ENCODE peak calls at places on chromosome 16, in seven cellular contexts. U, I, E, P, B, Q and J are unnamed samples.

GRCh38 chr16:14548933-14549788 is 80.9 kb downstream of the PARN start:
- DNase-seq in U (peak; percentile 17), I (no peak), E (no peak), P (no peak), B (no peak), Q (no peak), J (no peak)

GRCh38 chr16:50313596-50314483 is 47.5 kb downstream of the ADCY7 start:
- DNase-seq in U (peak; percentile 18), I (peak; percentile 68), E (peak; percentile 92), P (peak; percentile 25), B (peak; percentile 50), Q (peak; percentile 45), J (no peak)

GRCh38 chr16:10878644-10879498 is 1.9 kb downstream of the CIITA start:
- DNase-seq in U (peak; percentile 48), I (peak; percentile 38), E (no peak), P (peak; percentile 75), B (peak; percentile 77), Q (peak; percentile 35), J (no peak)

GRCh38 chr16:50102046-50102756 is 36.4 kb downstream of the HEATR3 start:
- DNase-seq in U (no peak), I (no peak), E (no peak), P (no peak), B (no peak), Q (no peak), J (no peak)

GRCh38 chr16:77663711-77664110 is 58.6 kb upstream of the NUDT7 start:
- DNase-seq in U (no peak), I (no peak), E (no peak), P (no peak), B (no peak), Q (no peak), J (no peak)

GRCh38 chr16:57946181-57946801 is 24.6 kb downstream of the CNGB1 start:
- DNase-seq in U (no peak), I (no peak), E (no peak), P (no peak), B (no peak), Q (no peak), J (no peak)

GRCh38 chr16:28182183-28182582 is 29.6 kb downstream of the XPO6 start:
- DNase-seq in U (no peak), I (no peak), E (no peak), P (no peak), B (no peak), Q (no peak), J (no peak)

GRCh38 chr16:6898896-6899295 is 433.7 kb upstream of the RBFOX1 start:
- DNase-seq in U (no peak), I (no peak), E (no peak), P (no peak), B (no peak), Q (no peak), J (no peak)

GRCh38 chr16:17343028-17343427 is 127.7 kb downstream of the XYLT1 start:
- DNase-seq in U (no peak), I (no peak), E (no peak), P (no peak), B (no peak), Q (no peak), J (no peak)

GRCh38 chr16:83143788-83144187 is 517.0 kb downstream of the CDH13 start:
- DNase-seq in U (no peak), I (no peak), E (no peak), P (no peak), B (no peak), Q (no peak), J (no peak)

GRCh38 chr16:58500329-58501241 is 642 bp downstream of the NDRG4 start:
- DNase-seq in U (no peak), I (no peak), E (no peak), P (no peak), B (no peak), Q (no peak), J (no peak)

GRCh38 chr16:3609895-3610697 is 1.3 kb downstream of the SLX4 start:
- DNase-seq in U (no peak), I (no peak), E (no peak), P (no peak), B (no peak), Q (no peak), J (peak; percentile 16)

GRCh38 chr16:16090238-16090637 is 133.1 kb downstream of the ABCC6 start:
- DNase-seq in U (no peak), I (no peak), E (no peak), P (no peak), B (no peak), Q (no peak), J (no peak)

GRCh38 chr16:1037023-1037933 is 35.3 kb upstream of the SSTR5 start:
- DNase-seq in U (no peak), I (no peak), E (no peak), P (no peak), B (peak; percentile 58), Q (no peak), J (no peak)

GRCh38 chr16:77689971-77690370 is 32.3 kb upstream of the NUDT7 start:
- DNase-seq in U (no peak), I (no peak), E (no peak), P (no peak), B (no peak), Q (no peak), J (no peak)

GRCh38 chr16:24499193-24499814 is 40.1 kb upstream of the RBBP6 start:
- DNase-seq in U (peak; percentile 21), I (no peak), E (no peak), P (no peak), B (peak; percentile 34), Q (no peak), J (no peak)

GRCh38 chr16:79328327-79329162 is 272.0 kb downstream of the MAF start:
- DNase-seq in U (no peak), I (no peak), E (no peak), P (no peak), B (peak; percentile 23), Q (no peak), J (no peak)

GRCh38 chr16:720990-721764 is at the start of gene ANTKMT:
- DNase-seq in U (peak; percentile 92), I (peak; percentile 83), E (no peak), P (peak; percentile 89), B (peak; percentile 85), Q (peak; percentile 78), J (peak; percentile 65)

GRCh38 chr16:50371036-50371716 is 2.4 kb upstream of the BRD7 start:
- DNase-seq in U (no peak), I (no peak), E (peak; percentile 83), P (no peak), B (no peak), Q (no peak), J (no peak)

GRCh38 chr16:85610059-85610445 is 3.1 kb upstream of the GSE1 start:
- DNase-seq in U (no peak), I (peak; percentile 35), E (no peak), P (peak; percentile 51), B (no peak), Q (peak; percentile 35), J (peak; percentile 26)

GRCh38 chr16:89031715-89032659 is 55.0 kb upstream of the CBFA2T3 start:
- DNase-seq in U (no peak), I (peak; percentile 26), E (no peak), P (peak; percentile 37), B (peak; percentile 28), Q (no peak), J (no peak)

GRCh38 chr16:54928016-54928356 is 2.7 kb upstream of the IRX5 start:
- DNase-seq in U (no peak), I (no peak), E (no peak), P (no peak), B (no peak), Q (no peak), J (no peak)

GRCh38 chr16:54929090-54930033 is 1.3 kb upstream of the IRX5 start:
- DNase-seq in U (peak; percentile 100), I (peak; percentile 96), E (peak; percentile 99), P (peak; percentile 100), B (peak; percentile 98), Q (peak; percentile 99), J (peak; percentile 100)

GRCh38 chr16:54928421-54929089 is 2.1 kb upstream of the IRX5 start:
- DNase-seq in U (peak; percentile 47), I (peak; percentile 31), E (peak; percentile 90), P (peak; percentile 77), B (peak; percentile 66), Q (peak; percentile 51), J (peak; percentile 78)

GRCh38 chr16:54926166-54926838 is 4.4 kb upstream of the IRX5 start:
- DNase-seq in U (no peak), I (no peak), E (no peak), P (no peak), B (no peak), Q (no peak), J (no peak)

GRCh38 chr16:54927125-54928015 is 3.3 kb upstream of the IRX5 start:
- DNase-seq in U (no peak), I (no peak), E (no peak), P (no peak), B (no peak), Q (no peak), J (no peak)
- H3K27ac ChIP-seq in U (no peak overlapping the region), I (peak overlapping the region; percentile 71), E (no peak overlapping the region), P (peak overlapping the region; percentile 98), B (peak overlapping the region; percentile 6), Q (peak overlapping the region; percentile 60), J (peak overlapping the region; percentile 92)

GRCh38 chr16:69796285-69797118 is 34.4 kb downstream of the WWP2 start:
- DNase-seq in U (no peak), I (peak; percentile 13), E (no peak), P (no peak), B (no peak), Q (peak; percentile 25), J (peak; percentile 36)

GRCh38 chr16:69799601-69800000 is 37.5 kb downstream of the WWP2 start:
- DNase-seq in U (no peak), I (no peak), E (no peak), P (no peak), B (no peak), Q (no peak), J (no peak)

GRCh38 chr16:69793521-69793920 is 31.4 kb downstream of the WWP2 start:
- DNase-seq in U (no peak), I (no peak), E (no peak), P (no peak), B (no peak), Q (no peak), J (no peak)

GRCh38 chr16:69804283-69804682 is 42.2 kb downstream of the WWP2 start:
- DNase-seq in U (no peak), I (no peak), E (no peak), P (no peak), B (no peak), Q (no peak), J (no peak)

GRCh38 chr16:69798466-69798865 is 36.3 kb downstream of the WWP2 start:
- DNase-seq in U (peak; percentile 39), I (no peak), E (no peak), P (no peak), B (peak; percentile 35), Q (no peak), J (no peak)
- TF ChIP-seq CTCF in U (no peak), I (no peak), E (peak; percentile 42), P (no peak), B (peak; percentile 45), Q (peak; percentile 7), J (no peak)

DNA sequence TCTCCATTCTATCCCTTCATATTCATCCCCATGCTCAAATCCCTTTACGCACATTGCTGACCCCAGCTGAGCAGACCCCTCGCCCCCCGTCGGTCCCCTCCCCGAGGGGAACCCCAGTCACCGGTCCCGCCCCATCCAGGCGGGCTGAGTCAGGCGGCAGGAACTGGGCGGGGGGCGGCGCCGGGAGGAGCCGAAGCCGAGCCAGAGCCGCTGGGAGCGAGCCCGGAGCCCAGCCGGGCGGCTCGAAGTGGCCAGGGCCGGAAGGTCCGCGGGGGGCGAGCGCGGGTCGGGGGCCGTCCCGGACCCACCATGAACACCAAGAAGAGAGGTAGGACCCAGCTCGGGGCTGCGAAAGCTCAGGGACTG is 8.6 kb downstream of the RIPOR1 start:
- DNase-seq in U (peak; percentile 60), I (no peak), E (no peak), P (peak; percentile 58), B (peak; percentile 72), Q (peak; percentile 74), J (peak; percentile 49)
- TF ChIP-seq POLR2A in U (peak; percentile 39), I (peak; percentile 64), E (no peak), P (no peak), B (peak; percentile 50), Q (peak; percentile 30), J (peak; percentile 72)

GRCh38 chr16:62516001-62516400 is 479.8 kb upstream of the CDH8 start:
- DNase-seq in U (no peak), I (no peak), E (no peak), P (no peak), B (no peak), Q (no peak), J (no peak)
- H3K27ac ChIP-seq in U (no peak overlapping the region), I (no peak overlapping the region), E (no peak overlapping the region), P (no peak overlapping the region), B (no peak overlapping the region), Q (no peak overlapping the region), J (no peak overlapping the region)